ENCODE peak calls at places on chromosomes 13 and 19, in five cellular contexts. A is ecto neural progenitor cell, B is endothelial cell of umbilical vein, T is fibroblast of lung, E is NCI-H345. Z is an unnamed sample.
A peak's percentile ranks its signal among the peaks of the same experiment; 100 is the strongest.

GRCh38 chr19:1457031-1457739 is 7.3 kb downstream of the APC2 start:
- DNase-seq in A (no peak), B (no peak), T (no peak), E (no peak), Z (no peak)

GRCh38 chr19:16922949-16923348 is 34.1 kb downstream of the F2RL3 start:
- DNase-seq in A (no peak), B (no peak), T (no peak), E (no peak), Z (no peak)

GRCh38 chr13:23414682-23415081 is 18.8 kb downstream of the SACS start:
- DNase-seq in A (no peak), B (no peak), T (no peak), E (no peak), Z (no peak)

GRCh38 chr19:12997225-12997966 is 2.1 kb downstream of the NFIX start:
- DNase-seq in A (no peak), B (no peak), T (no peak), E (no peak), Z (no peak)

GRCh38 chr13:99989376-99990044 is 7.9 kb downstream of the ZIC2 start:
- DNase-seq in A (peak; percentile 63), B (no peak), T (no peak), E (no peak), Z (no peak)

GRCh38 chr13:44243198-44243852 is 130.3 kb upstream of the SERP2 start:
- DNase-seq in A (peak; percentile 57), B (peak; percentile 92), T (peak; percentile 87), E (no peak), Z (no peak)

GRCh38 chr13:45872574-45872973 is 21.0 kb upstream of the SIAH3 start:
- DNase-seq in A (no peak), B (no peak), T (peak; percentile 34), E (no peak), Z (no peak)

GRCh38 chr13:113930711-113931637 is 42.9 kb downstream of the C13orf46 start:
- DNase-seq in A (peak; percentile 39), B (no peak), T (no peak), E (no peak), Z (no peak)

GRCh38 chr13:105090244-105090643 is 1445.2 kb downstream of the EFNB2 start:
- DNase-seq in A (no peak), B (peak; percentile 4), T (no peak), E (no peak), Z (no peak)

GRCh38 chr13:93903909-93904308 is 575.6 kb downstream of the DCT start:
- DNase-seq in A (no peak), B (no peak), T (peak; percentile 62), E (no peak), Z (no peak)

GRCh38 chr13:97932006-97932405 is 21.5 kb upstream of the IPO5 start:
- DNase-seq in A (no peak), B (no peak), T (no peak), E (no peak), Z (no peak)

GRCh38 chr13:105774739-105775460 is 760.6 kb downstream of the EFNB2 start:
- DNase-seq in A (no peak), B (peak; percentile 3), T (no peak), E (no peak), Z (no peak)

GRCh38 chr19:15114153-15114540 is 6.9 kb downstream of the SYDE1 start:
- DNase-seq in A (no peak), B (no peak), T (peak; percentile 55), E (no peak), Z (no peak)

GRCh38 chr19:44643605-44644390 is at the start of gene PVR:
- DNase-seq in A (peak; percentile 80), B (peak; percentile 83), T (peak; percentile 65), E (peak; percentile 55), Z (peak; percentile 65)

GRCh38 chr13:24107955-24108614 is 52.4 kb upstream of the SPATA13 start:
- DNase-seq in A (no peak), B (no peak), T (peak; percentile 35), E (no peak), Z (no peak)

GRCh38 chr13:103542648-103543047 is 476.4 kb upstream of the SLC10A2 start:
- DNase-seq in A (no peak), B (no peak), T (no peak), E (no peak), Z (no peak)

GRCh38 chr19:49677232-49677881 is at the start of gene PRMT1:
- DNase-seq in A (no peak), B (no peak), T (no peak), E (peak; percentile 38), Z (peak; percentile 65)

GRCh38 chr19:17830567-17831418 is 9.5 kb upstream of the INSL3 start:
- DNase-seq in A (peak; percentile 98), B (peak; percentile 47), T (peak; percentile 75), E (peak; percentile 72), Z (no peak)

GRCh38 chr19:17229890-17230289 is 3.9 kb downstream of the OCEL1 start:
- DNase-seq in A (no peak), B (no peak), T (no peak), E (no peak), Z (no peak)

GRCh38 chr19:13181747-13182388 is 31.7 kb downstream of the IER2 start:
- DNase-seq in A (no peak), B (peak; percentile 51), T (peak; percentile 61), E (no peak), Z (no peak)

GRCh38 chr19:3471954-3472655 is 8.2 kb downstream of the SMIM24 start:
- DNase-seq in A (peak; percentile 66), B (peak; percentile 29), T (peak; percentile 17), E (peak; percentile 4), Z (no peak)

GRCh38 chr19:17160908-17161307 is 54.2 kb upstream of the USE1 start:
- DNase-seq in A (no peak), B (no peak), T (no peak), E (no peak), Z (no peak)

GRCh38 chr19:16200038-16200775 is 2.5 kb downstream of the AP1M1 start:
- DNase-seq in A (no peak), B (no peak), T (peak; percentile 31), E (no peak), Z (no peak)

GRCh38 chr13:30679483-30680330 is 55.6 kb upstream of the ALOX5AP start:
- DNase-seq in A (no peak), B (peak; percentile 58), T (peak; percentile 61), E (peak; percentile 4), Z (no peak)

GRCh38 chr19:41427647-41428480 is 690 bp upstream of the B3GNT8 start:
- DNase-seq in A (no peak), B (peak; percentile 28), T (peak; percentile 27), E (no peak), Z (no peak)

GRCh38 chr19:55536951-55537740 is at the start of gene SBK2:
- DNase-seq in A (peak; percentile 92), B (no peak), T (no peak), E (no peak), Z (no peak)

GRCh38 chr13:94947965-94948371 is 235.6 kb upstream of the SOX21 start:
- DNase-seq in A (no peak), B (no peak), T (no peak), E (peak; percentile 67), Z (peak; percentile 28)

GRCh38 chr19:9751449-9751848 is 17.1 kb downstream of the ZNF846 start:
- DNase-seq in A (no peak), B (no peak), T (no peak), E (no peak), Z (no peak)

GRCh38 chr19:45939792-45940514 is 25.4 kb upstream of the NANOS2 start:
- DNase-seq in A (no peak), B (no peak), T (no peak), E (no peak), Z (no peak)

GRCh38 chr19:16330368-16330801 is 5.8 kb downstream of the KLF2 start:
- DNase-seq in A (no peak), B (peak; percentile 81), T (peak; percentile 73), E (no peak), Z (no peak)

GRCh38 chr13:99756281-99756680 is 215.3 kb downstream of the ZIC5 start:
- DNase-seq in A (no peak), B (no peak), T (no peak), E (no peak), Z (no peak)

GRCh38 chr19:35516310-35516709 is 2.9 kb upstream of the DMKN start:
- DNase-seq in A (no peak), B (no peak), T (no peak), E (no peak), Z (no peak)

GRCh38 chr19:8336072-8336569 is 6.9 kb downstream of the KANK3 start:
- DNase-seq in A (no peak), B (no peak), T (no peak), E (no peak), Z (no peak)

GRCh38 chr13:30572859-30573275 is 44.9 kb upstream of the USPL1 start:
- DNase-seq in A (no peak), B (peak; percentile 77), T (peak; percentile 75), E (peak; percentile 7), Z (no peak)

GRCh38 chr13:43767351-43767901 is 19.3 kb downstream of the ENOX1 start:
- DNase-seq in A (no peak), B (no peak), T (peak; percentile 55), E (peak; percentile 22), Z (peak; percentile 37)

GRCh38 chr19:47210180-47210490 is 20.9 kb downstream of the BBC3 start:
- DNase-seq in A (no peak), B (no peak), T (no peak), E (no peak), Z (no peak)

GRCh38 chr13:33230178-33230881 is 55.2 kb downstream of the STARD13 start:
- DNase-seq in A (no peak), B (peak; percentile 47), T (peak; percentile 56), E (no peak), Z (no peak)

GRCh38 chr19:7879102-7879770 is 5.0 kb upstream of the PRR36 start:
- DNase-seq in A (no peak), B (no peak), T (no peak), E (no peak), Z (no peak)

Z was measured in COR-L47.